ENCODE peak calls at places on chromosomes 7 and 10, in five cellular contexts. One of them, this sample, is unnamed. For H3K27me3, the result is how much of the 10 kb centered on the place peaks cover.

GRCh38 chr7:117085769-117086463 is 132.6 kb downstream of the ST7 start:
- DNase-seq in body of pancreas: no peak
- DNase-seq in IMR-90: peak
- DNase-seq in uterus: no peak
- DNase-seq in osteoblast: no peak
- DNase-seq in this sample: no peak

GRCh38 chr10:76632158-76633051 is 1005.2 kb downstream of the KCNMA1 start:
- DNase-seq in IMR-90: no peak
- DNase-seq in osteoblast: peak
- DNase-seq in body of pancreas: peak
- DNase-seq in uterus: no peak
- DNase-seq in this sample: peak

GRCh38 chr10:60426425-60426824 is 36.8 kb upstream of the ANK3 start:
- DNase-seq in IMR-90: peak
- DNase-seq in body of pancreas: no peak
- DNase-seq in uterus: no peak
- DNase-seq in osteoblast: no peak
- DNase-seq in this sample: no peak

GRCh38 chr10:97002670-97003069 is 170.6 kb downstream of the LCOR start:
- DNase-seq in osteoblast: peak
- DNase-seq in IMR-90: no peak
- DNase-seq in body of pancreas: no peak
- DNase-seq in uterus: no peak
- DNase-seq in this sample: no peak

GRCh38 chr10:21292763-21293517 is 232.5 kb downstream of the SKIDA1 start:
- DNase-seq in body of pancreas: peak
- DNase-seq in uterus: peak
- DNase-seq in osteoblast: peak
- DNase-seq in IMR-90: peak
- DNase-seq in this sample: peak

GRCh38 chr7:45155357-45155900 is 2.2 kb upstream of the RAMP3 start:
- DNase-seq in body of pancreas: no peak
- DNase-seq in uterus: no peak
- DNase-seq in osteoblast: no peak
- DNase-seq in IMR-90: no peak
- DNase-seq in this sample: no peak

GRCh38 chr7:100539436-100540006 is 518 bp downstream of the AGFG2 start:
- DNase-seq in osteoblast: peak
- DNase-seq in uterus: no peak
- DNase-seq in body of pancreas: peak
- DNase-seq in IMR-90: no peak
- DNase-seq in this sample: no peak

GRCh38 chr7:32164341-32164996 is 94.3 kb upstream of the PDE1C start:
- DNase-seq in uterus: no peak
- DNase-seq in IMR-90: peak
- DNase-seq in osteoblast: peak
- DNase-seq in body of pancreas: peak
- DNase-seq in this sample: no peak

GRCh38 chr10:6103591-6103990 is 14.8 kb downstream of the RBM17 start:
- DNase-seq in uterus: no peak
- DNase-seq in body of pancreas: no peak
- DNase-seq in IMR-90: no peak
- DNase-seq in osteoblast: no peak
- DNase-seq in this sample: no peak

GRCh38 chr10:6110136-6110535 is 21.3 kb downstream of the RBM17 start:
- DNase-seq in osteoblast: no peak
- DNase-seq in uterus: no peak
- DNase-seq in IMR-90: no peak
- DNase-seq in body of pancreas: no peak
- DNase-seq in this sample: no peak

GRCh38 chr10:6108631-6109443 is 20.0 kb downstream of the RBM17 start:
- DNase-seq in uterus: no peak
- DNase-seq in body of pancreas: peak
- DNase-seq in osteoblast: peak
- DNase-seq in IMR-90: peak
- DNase-seq in this sample: no peak

GRCh38 chr10:6109444-6109775 is 20.6 kb downstream of the RBM17 start:
- DNase-seq in body of pancreas: no peak
- DNase-seq in IMR-90: no peak
- DNase-seq in osteoblast: no peak
- DNase-seq in uterus: no peak
- DNase-seq in this sample: no peak

GRCh38 chr10:6108072-6108471 is 19.2 kb downstream of the RBM17 start:
- DNase-seq in uterus: no peak
- DNase-seq in body of pancreas: no peak
- DNase-seq in IMR-90: no peak
- DNase-seq in osteoblast: no peak
- DNase-seq in this sample: no peak
- H3K27me3 ChIP-seq in uterus: under half
- H3K27me3 ChIP-seq in body of pancreas: under half
- H3K27me3 ChIP-seq in IMR-90: under half
- H3K27me3 ChIP-seq in osteoblast: under half
- H3K27me3 ChIP-seq in this sample: under half

GRCh38 chr7:84547326-84547725 is 352.7 kb upstream of the SEMA3A start:
- DNase-seq in IMR-90: no peak
- DNase-seq in osteoblast: no peak
- DNase-seq in body of pancreas: no peak
- DNase-seq in uterus: no peak
- DNase-seq in this sample: no peak
- H3K27ac ChIP-seq in IMR-90: no peak
- H3K27ac ChIP-seq in osteoblast: no peak
- H3K27ac ChIP-seq in body of pancreas: no peak
- H3K27ac ChIP-seq in uterus: no peak
- H3K27ac ChIP-seq in this sample: no peak

GRCh38 chr7:2680792-2681490 is 7.1 kb upstream of the AMZ1 start:
- DNase-seq in IMR-90: peak
- DNase-seq in uterus: peak
- DNase-seq in body of pancreas: peak
- DNase-seq in osteoblast: peak
- DNase-seq in this sample: peak
- H3K27me3 ChIP-seq in IMR-90: under half
- H3K27me3 ChIP-seq in uterus: under half
- H3K27me3 ChIP-seq in body of pancreas: under half
- H3K27me3 ChIP-seq in osteoblast: under half
- H3K27me3 ChIP-seq in this sample: under half

GRCh38 chr7:47684728-47685127 is 102.8 kb upstream of the TNS3 start:
- DNase-seq in IMR-90: no peak
- DNase-seq in uterus: no peak
- DNase-seq in osteoblast: no peak
- DNase-seq in body of pancreas: no peak
- DNase-seq in this sample: no peak
- H3K27ac ChIP-seq in IMR-90: no peak
- H3K27ac ChIP-seq in uterus: no peak
- H3K27ac ChIP-seq in osteoblast: no peak
- H3K27ac ChIP-seq in body of pancreas: no peak
- H3K27ac ChIP-seq in this sample: no peak

DNA sequence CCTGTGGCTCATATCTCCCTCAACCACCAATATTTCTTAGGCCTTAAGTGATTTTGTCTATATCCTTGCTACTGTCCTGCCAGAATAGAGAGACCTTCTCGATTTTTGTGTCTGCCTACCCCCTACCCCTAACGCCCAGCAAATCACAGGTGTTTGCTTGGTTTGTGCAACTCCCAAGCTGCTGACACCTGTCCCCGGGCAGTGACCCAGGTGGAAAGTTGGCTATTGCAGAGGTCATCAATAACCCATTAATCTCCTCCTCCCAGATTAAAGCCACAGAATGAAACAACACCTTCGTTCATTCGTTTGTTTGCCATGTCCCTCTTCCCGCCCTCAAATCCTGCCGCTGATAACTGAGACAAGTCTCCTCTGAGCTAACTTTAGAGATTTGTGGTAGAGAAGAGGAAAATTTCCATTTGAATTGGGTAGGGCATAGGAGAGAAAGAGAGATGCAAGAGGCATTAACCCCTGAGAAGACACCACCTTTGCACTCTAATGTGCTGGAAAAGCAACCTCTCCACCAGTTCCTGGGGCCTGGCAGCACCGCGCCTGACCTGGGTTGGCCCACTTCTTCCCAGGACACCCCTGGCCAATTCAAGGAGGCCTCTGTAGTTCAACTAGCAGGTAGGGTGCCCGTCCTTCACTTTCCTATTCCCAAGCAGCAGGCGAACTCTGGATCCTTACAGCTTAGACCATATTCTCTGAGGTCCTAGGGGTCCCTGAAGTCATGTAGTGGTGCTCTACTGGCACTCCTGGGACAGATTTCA is 3.0 kb downstream of the NEUROG3 start:
- DNase-seq in body of pancreas: no peak
- DNase-seq in IMR-90: no peak
- DNase-seq in osteoblast: peak
- DNase-seq in uterus: no peak
- DNase-seq in this sample: no peak
- H3K27me3 ChIP-seq in body of pancreas: under half
- H3K27me3 ChIP-seq in IMR-90: half or more
- H3K27me3 ChIP-seq in osteoblast: half or more
- H3K27me3 ChIP-seq in uterus: under half
- H3K27me3 ChIP-seq in this sample: under half

DNA sequence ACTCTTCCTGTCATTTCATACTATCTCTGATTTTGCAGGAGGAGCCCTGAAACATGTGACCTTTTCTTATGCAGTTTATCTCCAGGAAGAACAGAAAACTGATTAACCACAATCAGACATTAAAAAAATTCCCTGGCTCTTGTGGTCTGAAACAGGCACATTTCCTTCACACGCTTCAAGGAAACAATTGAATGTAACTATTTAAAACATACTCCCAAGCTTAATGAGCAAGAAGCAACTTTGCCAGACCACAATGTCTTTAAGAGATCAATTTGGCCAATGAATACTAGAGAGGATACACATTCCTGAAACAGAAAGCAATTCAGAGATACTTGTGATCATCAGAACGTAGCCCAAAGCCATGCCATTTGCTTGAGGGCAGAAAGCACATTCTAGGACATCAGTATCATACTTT is 65.8 kb downstream of the PIP4K2A start:
- DNase-seq in body of pancreas: no peak
- DNase-seq in osteoblast: no peak
- DNase-seq in uterus: no peak
- DNase-seq in IMR-90: peak
- DNase-seq in this sample: no peak
- H3K27ac ChIP-seq in body of pancreas: peak
- H3K27ac ChIP-seq in osteoblast: peak
- H3K27ac ChIP-seq in uterus: peak
- H3K27ac ChIP-seq in IMR-90: no peak
- H3K27ac ChIP-seq in this sample: no peak